ENCODE peak calls at places on chromosome 12, in eight cellular contexts. O, Q, X, A, Z, C, V and S are unnamed samples.

GRCh38 chr12:108768591-108769500 is 37.5 kb upstream of the CORO1C start:
- DNase-seq in O (peak), A (no peak), V (no peak), Q (peak), C (no peak), Z (peak), X (peak), S (no peak)

GRCh38 chr12:26416550-26416949 is 221.2 kb downstream of the SSPN start:
- DNase-seq in X (no peak), O (no peak), A (no peak), V (no peak), Z (no peak), Q (no peak), C (no peak), S (no peak)

GRCh38 chr12:12398026-12398859 is 41.4 kb downstream of the BORCS5 start:
- DNase-seq in Q (no peak), C (peak), Z (peak), X (no peak), A (peak), V (peak), O (peak), S (peak)

GRCh38 chr12:48038085-48038484 is 33.8 kb upstream of the COL2A1 start:
- DNase-seq in A (no peak), C (no peak), Q (no peak), V (no peak), X (no peak), Z (no peak), O (no peak), S (no peak)

GRCh38 chr12:69502342-69503081 is 32.3 kb downstream of the FRS2 start:
- DNase-seq in C (no peak), A (no peak), V (no peak), X (no peak), Z (no peak), O (no peak), Q (no peak), S (no peak)

GRCh38 chr12:124744659-124745467 is 118.8 kb downstream of the SCARB1 start:
- DNase-seq in Q (no peak), A (no peak), C (no peak), X (no peak), O (no peak), V (no peak), Z (no peak), S (no peak)

GRCh38 chr12:124655317-124656213 is 88.2 kb upstream of the NCOR2 start:
- DNase-seq in A (peak), X (peak), C (peak), V (peak), O (no peak), Q (peak), Z (peak), S (no peak)

GRCh38 chr12:14775652-14776020 is 27.6 kb downstream of the WBP11 start:
- DNase-seq in Q (no peak), Z (no peak), A (no peak), O (no peak), V (no peak), C (no peak), X (no peak), S (no peak)

GRCh38 chr12:24955853-24956252 is 7.0 kb upstream of the BCAT1 start:
- DNase-seq in O (no peak), Q (no peak), X (no peak), C (no peak), V (no peak), Z (no peak), A (no peak), S (no peak)

GRCh38 chr12:22229652-22230279 is 104.7 kb downstream of the ST8SIA1 start:
- DNase-seq in Z (no peak), X (no peak), A (no peak), V (peak), Q (no peak), O (no peak), C (no peak), S (no peak)

GRCh38 chr12:124567673-124568373 is 411 bp upstream of the NCOR2 start:
- DNase-seq in V (peak), X (no peak), C (peak), Q (peak), O (peak), Z (peak), A (peak), S (no peak)

GRCh38 chr12:111446631-111447570 is 41.2 kb downstream of the SH2B3 start:
- DNase-seq in Z (peak), O (no peak), V (no peak), A (peak), X (no peak), Q (peak), C (no peak), S (no peak)

GRCh38 chr12:30973171-30973570 is 46.6 kb downstream of the TSPAN11 start:
- DNase-seq in X (no peak), A (no peak), Z (no peak), C (no peak), V (no peak), O (no peak), Q (no peak), S (no peak)

GRCh38 chr12:91577586-91578539 is 395.2 kb upstream of the DCN start:
- DNase-seq in X (no peak), O (no peak), Z (no peak), Q (no peak), V (peak), C (peak), A (no peak), S (no peak)

GRCh38 chr12:119788783-119789182 is 88.3 kb downstream of the CIT start:
- DNase-seq in O (no peak), A (no peak), V (peak), Q (no peak), X (no peak), C (no peak), Z (no peak), S (no peak)

GRCh38 chr12:12803186-12803585 is 10.0 kb upstream of the DDX47 start:
- DNase-seq in A (peak), Q (peak), O (peak), C (peak), V (peak), X (no peak), Z (peak), S (peak)

GRCh38 chr12:94320109-94320508 is 139.6 kb downstream of the CEP83 start:
- DNase-seq in O (no peak), X (no peak), C (no peak), V (no peak), Z (no peak), Q (no peak), A (no peak), S (no peak)

GRCh38 chr12:38390968-38391367 is 74.4 kb downstream of the ALG10B start:
- DNase-seq in C (no peak), O (no peak), A (no peak), V (no peak), Q (no peak), Z (no peak), X (no peak), S (no peak)

GRCh38 chr12:47408171-47408871 is 297.5 kb downstream of the RPAP3 start:
- DNase-seq in V (no peak), Q (no peak), Z (no peak), C (peak), A (no peak), X (peak), O (peak), S (no peak)

GRCh38 chr12:3656946-3657622 is 95.8 kb downstream of the CRACR2A start:
- DNase-seq in V (no peak), X (no peak), Z (no peak), Q (no peak), C (no peak), O (no peak), A (no peak), S (no peak)

GRCh38 chr12:29562167-29562776 is 64.8 kb upstream of the OVCH1 start:
- DNase-seq in A (peak), Q (no peak), V (peak), Z (peak), O (no peak), C (peak), X (no peak), S (no peak)

GRCh38 chr12:12817611-12818010 is 4.5 kb downstream of the DDX47 start:
- DNase-seq in X (no peak), Z (no peak), O (no peak), Q (no peak), C (no peak), A (no peak), V (no peak), S (no peak)

GRCh38 chr12:113232787-113233585 is 11.7 kb downstream of the TPCN1 start:
- DNase-seq in Q (peak), X (peak), A (no peak), V (peak), C (no peak), Z (peak), O (no peak), S (no peak)

GRCh38 chr12:49703647-49704137 is 3.5 kb downstream of the FMNL3 start:
- DNase-seq in X (no peak), A (no peak), O (no peak), Q (no peak), Z (no peak), C (peak), V (peak), S (peak)

GRCh38 chr12:34350092-34351041 is 328.1 kb downstream of the ALG10 start:
- DNase-seq in A (no peak), Q (no peak), C (no peak), O (no peak), X (no peak), V (no peak), Z (no peak), S (no peak)

GRCh38 chr12:130955238-130955816 is 1.6 kb downstream of the ADGRD1 start:
- DNase-seq in O (no peak), V (no peak), A (no peak), C (no peak), Q (no peak), X (no peak), Z (no peak), S (no peak)

GRCh38 chr12:52920937-52921336 is 16.1 kb upstream of the KRT8 start:
- DNase-seq in A (no peak), V (no peak), X (peak), C (no peak), O (no peak), Z (no peak), Q (no peak), S (no peak)

GRCh38 chr12:113322353-113322752 is 12.6 kb downstream of the SLC8B1 start:
- DNase-seq in X (no peak), V (peak), Z (no peak), Q (no peak), A (no peak), O (no peak), C (no peak), S (no peak)

GRCh38 chr12:19390208-19390607 is 49.1 kb upstream of the AEBP2 start:
- DNase-seq in C (no peak), X (no peak), Q (no peak), Z (no peak), O (no peak), V (peak), A (peak), S (no peak)

GRCh38 chr12:120092531-120093335 is 23.8 kb downstream of the RAB35 start:
- DNase-seq in C (no peak), Z (no peak), Q (no peak), X (peak), O (no peak), V (no peak), A (no peak), S (no peak)

DNA sequence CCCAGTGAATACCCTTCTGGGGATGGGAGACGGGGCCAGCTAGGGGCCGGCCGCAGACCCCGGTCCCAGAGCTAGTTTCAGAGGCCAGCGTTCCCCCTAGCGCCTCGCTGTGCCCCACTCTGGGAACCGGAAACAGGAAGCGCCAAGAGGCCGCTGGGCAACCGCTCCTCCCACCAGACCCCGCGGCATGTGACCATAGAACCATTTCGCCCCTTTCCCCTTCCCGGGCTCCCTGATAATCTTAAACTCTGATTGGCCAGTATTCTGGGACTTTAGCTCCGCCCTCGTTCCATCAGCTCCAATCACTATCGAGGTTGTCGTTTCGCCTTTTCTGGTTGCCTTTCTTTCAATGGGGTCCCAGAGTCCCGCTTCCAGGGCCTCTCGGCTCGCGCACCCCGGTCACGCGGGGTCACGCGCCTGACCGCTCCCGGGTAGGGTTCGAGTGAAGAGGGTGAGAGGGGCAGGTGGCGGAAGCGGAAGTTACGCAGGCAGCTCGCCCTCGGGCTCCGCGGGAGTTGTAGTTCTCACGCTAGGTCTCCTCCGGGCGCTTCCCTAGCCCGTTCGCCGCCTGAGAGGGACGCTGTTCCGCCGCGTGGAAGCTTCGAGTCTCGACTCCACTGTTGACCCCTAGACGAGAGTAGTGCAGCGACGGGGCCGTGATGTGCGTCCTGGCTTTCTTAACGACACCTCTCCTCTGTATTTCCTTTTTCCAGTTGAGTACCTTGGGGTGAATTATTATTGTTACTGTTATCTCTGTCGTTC is at the start of gene M6PR:
- DNase-seq in O (peak), C (peak), V (peak), Q (peak), X (peak), A (peak), Z (peak), S (peak)
- TF ChIP-seq CTCF in O (no peak), C (peak), V (peak), Q (peak), X (peak), A (peak), Z (peak), S (peak)

DNA sequence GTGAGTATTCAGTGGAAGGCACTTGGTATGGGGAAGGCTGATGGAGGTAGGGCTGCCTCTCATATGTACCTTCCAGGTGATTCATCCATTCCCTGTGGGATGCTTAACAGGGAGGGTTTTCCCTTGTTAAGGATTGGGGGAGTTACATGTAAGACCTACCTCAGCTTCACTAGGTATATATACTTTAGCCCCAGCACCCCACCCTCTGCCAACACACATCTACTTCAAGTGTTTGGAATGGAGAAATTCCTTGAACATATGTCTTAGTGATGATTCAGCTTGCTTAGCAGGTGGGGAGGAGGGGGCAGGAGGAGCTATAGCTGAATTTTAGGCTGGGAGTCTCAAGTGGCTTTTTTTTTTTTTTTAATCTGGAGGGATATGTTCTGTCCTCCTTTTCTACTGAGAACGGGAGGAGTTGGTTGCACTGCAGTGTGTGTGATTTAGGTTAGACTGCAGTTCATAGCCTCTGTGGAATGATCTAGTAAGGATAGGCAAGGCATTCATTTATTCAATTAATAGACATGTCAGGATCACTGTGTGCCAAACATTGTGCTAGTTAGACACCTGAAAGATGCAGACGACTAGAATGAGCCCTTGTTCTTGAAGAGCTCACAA is 1.7 kb downstream of the PIP4K2C start:
- DNase-seq in V (no peak), X (no peak), Z (no peak), C (no peak), A (no peak), O (no peak), Q (no peak), S (no peak)
- H3K4me3 ChIP-seq in V (no peak), X (no peak), Z (no peak), C (no peak), A (no peak), O (peak), Q (no peak), S (no peak)

GRCh38 chr12:7131502-7131866 is 1.3 kb downstream of the CLSTN3 start:
- DNase-seq in Z (no peak), C (no peak), O (peak), V (no peak), A (no peak), X (peak), Q (no peak), S (no peak)
- TF ChIP-seq CTCF in Z (no peak), C (no peak), O (no peak), V (no peak), A (no peak), X (no peak), Q (no peak), S (no peak)

GRCh38 chr12:54416908-54417603 is 2.0 kb downstream of the ITGA5 start:
- DNase-seq in O (no peak), A (no peak), V (peak), C (no peak), Q (no peak), Z (peak), X (no peak), S (no peak)
- H3K4me3 ChIP-seq in O (peak), A (peak), V (peak), C (peak), Q (peak), Z (peak), X (peak), S (peak)